ENCODE peak calls at places on chromosomes 2 and 18, in six cellular contexts. F is A172, E is anterior cingulate cortex, D is spleen, H is NCI-H345, O is left colon. Z is an unnamed sample.

GRCh38 chr2:239355139-239355538 is 45.7 kb downstream of the HDAC4 start:
- DNase-seq in F (no peak), E (no peak), D (no peak), H (no peak), O (no peak), Z (no peak)

GRCh38 chr2:236679906-236680305 is 110.3 kb downstream of the ACKR3 start:
- DNase-seq in F (peak), E (no peak), D (no peak), H (no peak), O (no peak), Z (no peak)

GRCh38 chr2:224208443-224208842 is 169.4 kb upstream of the SERPINE2 start:
- DNase-seq in F (no peak), E (no peak), D (no peak), H (no peak), O (no peak), Z (no peak)

GRCh38 chr2:79980816-79981215 is 323.7 kb downstream of the LRRTM1 start:
- DNase-seq in F (no peak), E (no peak), D (no peak), H (no peak), O (no peak), Z (no peak)

GRCh38 chr2:81858998-81859397 is 1554.4 kb upstream of the LRRTM1 start:
- DNase-seq in F (peak), E (no peak), D (no peak), H (no peak), O (no peak), Z (peak)

GRCh38 chr2:209788925-209789324 is 17.3 kb downstream of the UNC80 start:
- DNase-seq in F (no peak), E (no peak), D (no peak), H (no peak), O (no peak), Z (no peak)

GRCh38 chr18:44638811-44639210 is 41.9 kb upstream of the SETBP1 start:
- DNase-seq in F (no peak), E (no peak), D (no peak), H (no peak), O (no peak), Z (no peak)

GRCh38 chr18:48797841-48798255 is 152.9 kb downstream of the SMAD7 start:
- DNase-seq in F (no peak), E (no peak), D (peak), H (no peak), O (peak), Z (no peak)

GRCh38 chr2:239114616-239115265 is 266.9 kb downstream of the TWIST2 start:
- DNase-seq in F (no peak), E (no peak), D (no peak), H (no peak), O (no peak), Z (no peak)

GRCh38 chr18:44594779-44595467 is 85.8 kb upstream of the SETBP1 start:
- DNase-seq in F (peak), E (no peak), D (no peak), H (no peak), O (no peak), Z (no peak)

GRCh38 chr2:80050246-80050645 is 254.3 kb downstream of the LRRTM1 start:
- DNase-seq in F (no peak), E (no peak), D (no peak), H (no peak), O (no peak), Z (no peak)

GRCh38 chr2:168705534-168706470 is 96.6 kb upstream of the NOSTRIN start:
- DNase-seq in F (peak), E (no peak), D (no peak), H (peak), O (peak), Z (no peak)

GRCh38 chr2:27681844-27682243 is 18.2 kb downstream of the SLC4A1AP start:
- DNase-seq in F (peak), E (no peak), D (no peak), H (no peak), O (no peak), Z (peak)

GRCh38 chr2:27086722-27087446 is at the start of gene KHK:
- DNase-seq in F (peak), E (no peak), D (peak), H (peak), O (peak), Z (peak)

GRCh38 chr2:200003444-200003843 is 48.1 kb downstream of the MAIP1 start:
- DNase-seq in F (peak), E (no peak), D (no peak), H (no peak), O (no peak), Z (no peak)

GRCh38 chr18:31419457-31419932 is 28.0 kb upstream of the DSG3 start:
- DNase-seq in F (no peak), E (no peak), D (no peak), H (no peak), O (no peak), Z (no peak)

GRCh38 chr18:47746615-47747014 is 183.8 kb downstream of the SMAD2 start:
- DNase-seq in F (no peak), E (no peak), D (no peak), H (no peak), O (no peak), Z (no peak)

GRCh38 chr2:122481717-122482116 is 726.3 kb downstream of the TSN start:
- DNase-seq in F (no peak), E (no peak), D (no peak), H (no peak), O (no peak), Z (no peak)

GRCh38 chr2:64934530-64934929 is 54.7 kb upstream of the SLC1A4 start:
- DNase-seq in F (no peak), E (no peak), D (no peak), H (no peak), O (peak), Z (peak)

GRCh38 chr2:106193491-106193976 is 567 bp downstream of the UXS1 start:
- DNase-seq in F (no peak), E (peak), D (peak), H (no peak), O (peak), Z (peak)

GRCh38 chr2:219059375-219059724 is 1.4 kb downstream of the IHH start:
- DNase-seq in F (no peak), E (no peak), D (no peak), H (no peak), O (no peak), Z (no peak)

GRCh38 chr2:128589681-128590080 is 271.0 kb upstream of the HS6ST1 start:
- DNase-seq in F (no peak), E (no peak), D (no peak), H (no peak), O (no peak), Z (no peak)

GRCh38 chr2:160157861-160158813 is 41.9 kb downstream of the ITGB6 start:
- DNase-seq in F (no peak), E (no peak), D (no peak), H (no peak), O (no peak), Z (no peak)

GRCh38 chr2:72681016-72681995 is 144.5 kb downstream of the EXOC6B start:
- DNase-seq in F (no peak), E (no peak), D (no peak), H (no peak), O (no peak), Z (no peak)